ENCODE peak calls at places on chromosomes 13 and 19, in nine cellular contexts. One of them, this sample, is unnamed.

GRCh38 chr19:43450545-43450997 is 14.8 kb downstream of the LYPD3 start:
- DNase-seq in stomach: no peak
- DNase-seq in transverse colon: no peak
- DNase-seq in SK-N-SH: no peak
- DNase-seq in esophagus muscularis mucosa: no peak
- DNase-seq in K562: no peak
- DNase-seq in sigmoid colon: no peak
- DNase-seq in HCT116: no peak
- DNase-seq in spleen: no peak
- DNase-seq in this sample: no peak

GRCh38 chr19:31980851-31981250 is 364.6 kb upstream of the ZNF507 start:
- DNase-seq in spleen: no peak
- DNase-seq in HCT116: no peak
- DNase-seq in stomach: no peak
- DNase-seq in sigmoid colon: no peak
- DNase-seq in esophagus muscularis mucosa: peak; percentile 53
- DNase-seq in SK-N-SH: no peak
- DNase-seq in transverse colon: no peak
- DNase-seq in K562: no peak
- DNase-seq in this sample: no peak

GRCh38 chr13:81171065-81171647 is 830.2 kb upstream of the SPRY2 start:
- DNase-seq in esophagus muscularis mucosa: no peak
- DNase-seq in HCT116: peak; percentile 3
- DNase-seq in transverse colon: no peak
- DNase-seq in SK-N-SH: peak; percentile 12
- DNase-seq in stomach: no peak
- DNase-seq in sigmoid colon: no peak
- DNase-seq in spleen: no peak
- DNase-seq in K562: peak; percentile 2
- DNase-seq in this sample: no peak

GRCh38 chr13:42836930-42837329 is 55.5 kb downstream of the FAM216B start:
- DNase-seq in spleen: no peak
- DNase-seq in stomach: no peak
- DNase-seq in SK-N-SH: no peak
- DNase-seq in sigmoid colon: no peak
- DNase-seq in esophagus muscularis mucosa: no peak
- DNase-seq in K562: no peak
- DNase-seq in transverse colon: peak; percentile 12
- DNase-seq in HCT116: peak; percentile 4
- DNase-seq in this sample: no peak

GRCh38 chr13:91346848-91347211 is 657 bp upstream of the MIR17HG start:
- DNase-seq in K562: peak; percentile 71
- DNase-seq in esophagus muscularis mucosa: no peak
- DNase-seq in transverse colon: peak; percentile 40
- DNase-seq in sigmoid colon: no peak
- DNase-seq in stomach: no peak
- DNase-seq in spleen: peak; percentile 73
- DNase-seq in HCT116: no peak
- DNase-seq in SK-N-SH: peak; percentile 21
- DNase-seq in this sample: no peak

GRCh38 chr19:51509823-51510660 is 8.4 kb upstream of the SIGLEC12 start:
- DNase-seq in HCT116: no peak
- DNase-seq in sigmoid colon: no peak
- DNase-seq in spleen: no peak
- DNase-seq in SK-N-SH: no peak
- DNase-seq in esophagus muscularis mucosa: peak; percentile 47
- DNase-seq in K562: peak; percentile 55
- DNase-seq in transverse colon: no peak
- DNase-seq in stomach: no peak
- DNase-seq in this sample: no peak

GRCh38 chr19:8017808-8018207 is 12.4 kb upstream of the ELAVL1 start:
- DNase-seq in transverse colon: peak; percentile 51
- DNase-seq in esophagus muscularis mucosa: no peak
- DNase-seq in sigmoid colon: no peak
- DNase-seq in SK-N-SH: no peak
- DNase-seq in stomach: no peak
- DNase-seq in K562: peak; percentile 57
- DNase-seq in spleen: peak; percentile 85
- DNase-seq in HCT116: no peak
- DNase-seq in this sample: no peak

GRCh38 chr19:39390460-39390758 is 497 bp downstream of the PAF1 start:
- DNase-seq in esophagus muscularis mucosa: no peak
- DNase-seq in SK-N-SH: no peak
- DNase-seq in K562: no peak
- DNase-seq in HCT116: peak; percentile 84
- DNase-seq in sigmoid colon: peak; percentile 91
- DNase-seq in transverse colon: peak; percentile 79
- DNase-seq in stomach: peak; percentile 75
- DNase-seq in spleen: no peak
- DNase-seq in this sample: no peak

GRCh38 chr19:39514840-39515550 is at the start of gene SELENOV:
- DNase-seq in esophagus muscularis mucosa: no peak
- DNase-seq in transverse colon: no peak
- DNase-seq in K562: peak; percentile 64
- DNase-seq in sigmoid colon: no peak
- DNase-seq in stomach: no peak
- DNase-seq in HCT116: no peak
- DNase-seq in SK-N-SH: peak; percentile 83
- DNase-seq in spleen: peak; percentile 76
- DNase-seq in this sample: no peak

GRCh38 chr13:95643471-95643813 is 1.1 kb downstream of the DZIP1 start:
- DNase-seq in HCT116: no peak
- DNase-seq in spleen: no peak
- DNase-seq in stomach: no peak
- DNase-seq in transverse colon: no peak
- DNase-seq in K562: no peak
- DNase-seq in esophagus muscularis mucosa: no peak
- DNase-seq in SK-N-SH: peak; percentile 57
- DNase-seq in sigmoid colon: no peak
- DNase-seq in this sample: no peak

GRCh38 chr13:91894311-91894710 is 495.9 kb downstream of the GPC5 start:
- DNase-seq in SK-N-SH: no peak
- DNase-seq in K562: no peak
- DNase-seq in esophagus muscularis mucosa: no peak
- DNase-seq in HCT116: no peak
- DNase-seq in sigmoid colon: no peak
- DNase-seq in transverse colon: no peak
- DNase-seq in stomach: no peak
- DNase-seq in spleen: no peak
- DNase-seq in this sample: no peak

GRCh38 chr13:42547615-42548014 is 26.3 kb upstream of the TNFSF11 start:
- DNase-seq in esophagus muscularis mucosa: peak; percentile 66
- DNase-seq in K562: no peak
- DNase-seq in transverse colon: no peak
- DNase-seq in sigmoid colon: no peak
- DNase-seq in SK-N-SH: no peak
- DNase-seq in stomach: no peak
- DNase-seq in HCT116: no peak
- DNase-seq in spleen: no peak
- DNase-seq in this sample: no peak

GRCh38 chr13:94595006-94595942 is 678 bp downstream of the TGDS start:
- DNase-seq in stomach: peak; percentile 34
- DNase-seq in esophagus muscularis mucosa: no peak
- DNase-seq in sigmoid colon: no peak
- DNase-seq in spleen: peak; percentile 81
- DNase-seq in K562: peak; percentile 14
- DNase-seq in HCT116: no peak
- DNase-seq in SK-N-SH: peak; percentile 29
- DNase-seq in transverse colon: peak; percentile 29
- DNase-seq in this sample: no peak

GRCh38 chr19:35555301-35556005 is 8.0 kb downstream of the ATP4A start:
- DNase-seq in transverse colon: no peak
- DNase-seq in sigmoid colon: no peak
- DNase-seq in esophagus muscularis mucosa: no peak
- DNase-seq in stomach: no peak
- DNase-seq in K562: peak; percentile 65
- DNase-seq in HCT116: peak; percentile 40
- DNase-seq in SK-N-SH: peak; percentile 84
- DNase-seq in spleen: peak; percentile 56
- DNase-seq in this sample: no peak
- TF ChIP-seq CTCF in transverse colon: no peak
- TF ChIP-seq CTCF in sigmoid colon: no peak
- TF ChIP-seq CTCF in esophagus muscularis mucosa: no peak
- TF ChIP-seq CTCF in stomach: peak; percentile 17
- TF ChIP-seq CTCF in K562: peak; percentile 61
- TF ChIP-seq CTCF in HCT116: peak; percentile 53
- TF ChIP-seq CTCF in SK-N-SH: peak; percentile 57
- TF ChIP-seq CTCF in spleen: no peak
- TF ChIP-seq CTCF in this sample: no peak

GRCh38 chr13:45331123-45331619 is 9.8 kb downstream of the TPT1 start:
- DNase-seq in SK-N-SH: no peak
- DNase-seq in stomach: no peak
- DNase-seq in HCT116: no peak
- DNase-seq in transverse colon: no peak
- DNase-seq in spleen: no peak
- DNase-seq in esophagus muscularis mucosa: no peak
- DNase-seq in K562: no peak
- DNase-seq in sigmoid colon: no peak
- DNase-seq in this sample: no peak
- TF ChIP-seq POLR2AphosphoS5 in SK-N-SH: peak; percentile 26
- TF ChIP-seq POLR2AphosphoS5 in stomach: no peak
- TF ChIP-seq POLR2AphosphoS5 in HCT116: peak; percentile 32
- TF ChIP-seq POLR2AphosphoS5 in transverse colon: no peak
- TF ChIP-seq POLR2AphosphoS5 in spleen: no peak
- TF ChIP-seq POLR2AphosphoS5 in esophagus muscularis mucosa: no peak
- TF ChIP-seq POLR2AphosphoS5 in K562: no peak
- TF ChIP-seq POLR2AphosphoS5 in sigmoid colon: no peak
- TF ChIP-seq POLR2AphosphoS5 in this sample: no peak

GRCh38 chr13:19606152-19606551 is 27.3 kb upstream of the MPHOSPH8 start:
- DNase-seq in stomach: no peak
- DNase-seq in spleen: no peak
- DNase-seq in HCT116: no peak
- DNase-seq in SK-N-SH: no peak
- DNase-seq in esophagus muscularis mucosa: no peak
- DNase-seq in transverse colon: no peak
- DNase-seq in K562: no peak
- DNase-seq in sigmoid colon: no peak
- DNase-seq in this sample: no peak

GRCh38 chr13:19604306-19604705 is 29.2 kb upstream of the MPHOSPH8 start:
- DNase-seq in SK-N-SH: no peak
- DNase-seq in K562: no peak
- DNase-seq in esophagus muscularis mucosa: no peak
- DNase-seq in HCT116: no peak
- DNase-seq in stomach: no peak
- DNase-seq in sigmoid colon: no peak
- DNase-seq in transverse colon: no peak
- DNase-seq in spleen: no peak
- DNase-seq in this sample: no peak

GRCh38 chr13:19605161-19605955 is 28.1 kb upstream of the MPHOSPH8 start:
- DNase-seq in SK-N-SH: no peak
- DNase-seq in transverse colon: no peak
- DNase-seq in spleen: no peak
- DNase-seq in sigmoid colon: no peak
- DNase-seq in K562: no peak
- DNase-seq in esophagus muscularis mucosa: no peak
- DNase-seq in stomach: no peak
- DNase-seq in HCT116: peak; percentile 40
- DNase-seq in this sample: no peak

GRCh38 chr13:19597523-19597922 is 35.9 kb upstream of the MPHOSPH8 start:
- DNase-seq in spleen: no peak
- DNase-seq in sigmoid colon: no peak
- DNase-seq in stomach: no peak
- DNase-seq in K562: no peak
- DNase-seq in esophagus muscularis mucosa: no peak
- DNase-seq in transverse colon: no peak
- DNase-seq in SK-N-SH: no peak
- DNase-seq in HCT116: no peak
- DNase-seq in this sample: no peak

DNA sequence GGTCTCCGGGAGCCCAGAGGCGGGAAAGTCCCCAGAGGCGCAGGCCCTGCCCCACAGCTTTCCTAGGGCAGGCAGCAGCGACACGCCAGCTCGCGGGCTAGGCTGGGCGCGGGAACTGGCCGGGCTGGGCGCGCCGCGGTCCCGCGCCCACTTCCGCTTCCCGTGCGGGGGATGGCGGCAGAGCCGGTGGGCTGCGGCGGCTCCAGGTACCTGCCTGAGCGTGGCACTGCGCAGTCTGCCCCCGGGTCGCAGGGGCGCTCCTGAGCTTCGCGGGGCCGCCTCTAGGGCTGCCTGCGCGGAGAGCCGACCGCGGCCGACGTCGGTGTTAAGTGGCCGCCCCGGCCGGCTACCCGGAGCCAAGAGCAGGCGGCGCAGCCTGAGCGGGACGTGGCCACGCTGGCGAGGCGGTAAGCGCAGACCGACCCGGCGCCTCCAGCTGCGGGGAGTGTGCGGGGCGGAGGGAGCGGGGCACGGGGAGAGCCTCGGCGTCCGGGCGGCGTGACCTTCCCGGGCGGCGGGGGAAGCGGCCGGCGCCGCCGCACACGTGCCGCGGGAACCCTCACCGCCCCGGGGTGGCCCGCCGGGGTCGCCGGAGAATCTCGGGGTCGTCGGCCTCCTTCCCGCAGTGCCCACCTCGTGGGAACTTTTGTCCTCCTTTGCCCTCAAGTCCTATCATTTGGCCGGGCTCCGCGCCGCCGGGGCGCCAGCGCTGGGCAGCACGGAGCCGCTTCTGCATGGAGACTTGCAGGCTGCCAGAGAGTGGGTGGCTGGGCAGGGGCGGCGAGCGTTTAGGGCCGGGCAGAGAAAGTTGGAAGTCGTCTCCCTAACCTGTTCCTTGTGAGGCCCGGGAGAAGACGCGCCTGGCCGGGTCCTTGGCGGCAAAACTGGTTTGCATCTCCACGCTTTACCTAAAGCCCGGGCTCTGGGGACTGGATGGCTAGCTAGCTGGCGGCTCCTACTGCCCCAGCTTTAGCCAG is 31.4 kb upstream of the MPHOSPH8 start:
- DNase-seq in K562: peak; percentile 60
- DNase-seq in HCT116: no peak
- DNase-seq in spleen: peak; percentile 82
- DNase-seq in transverse colon: peak; percentile 34
- DNase-seq in esophagus muscularis mucosa: no peak
- DNase-seq in SK-N-SH: peak; percentile 91
- DNase-seq in stomach: peak; percentile 37
- DNase-seq in sigmoid colon: no peak
- DNase-seq in this sample: peak; percentile 90
- TF ChIP-seq CTCF in K562: no peak
- TF ChIP-seq CTCF in HCT116: no peak
- TF ChIP-seq CTCF in spleen: no peak
- TF ChIP-seq CTCF in transverse colon: no peak
- TF ChIP-seq CTCF in esophagus muscularis mucosa: no peak
- TF ChIP-seq CTCF in SK-N-SH: peak; percentile 29
- TF ChIP-seq CTCF in stomach: no peak
- TF ChIP-seq CTCF in sigmoid colon: no peak
- TF ChIP-seq CTCF in this sample: peak; percentile 53

DNA sequence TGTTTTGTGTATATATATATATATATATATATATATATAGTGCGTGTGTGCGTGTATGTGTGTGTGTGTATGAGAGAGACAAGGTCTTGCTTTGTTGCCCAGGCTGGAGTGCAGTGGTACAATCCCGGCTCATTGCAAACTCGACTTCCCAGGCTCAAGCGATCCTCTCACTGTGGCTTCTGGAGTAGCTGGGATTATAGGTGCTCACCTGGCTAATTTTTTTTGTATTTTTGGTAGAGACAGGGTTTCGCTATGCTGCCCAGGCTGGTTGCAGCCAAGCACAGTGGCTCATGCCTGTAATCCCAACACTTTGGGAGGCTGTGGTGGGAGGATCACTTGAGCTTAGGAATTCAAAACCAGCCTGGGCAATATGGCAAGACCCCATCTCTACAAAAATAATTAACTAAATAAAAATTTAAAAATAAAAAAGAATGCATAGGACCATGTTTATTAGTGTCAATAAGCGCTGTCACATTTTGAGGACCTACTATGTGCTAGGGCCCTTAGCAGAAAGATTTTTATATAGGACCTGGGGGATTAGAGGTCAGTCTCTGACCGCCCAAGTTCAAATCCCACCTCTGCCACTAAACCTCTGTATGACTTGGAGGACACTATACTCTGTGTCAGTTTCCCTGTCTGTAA is 1.8 kb downstream of the PVR start:
- DNase-seq in esophagus muscularis mucosa: no peak
- DNase-seq in stomach: no peak
- DNase-seq in spleen: peak; percentile 10
- DNase-seq in transverse colon: no peak
- DNase-seq in sigmoid colon: no peak
- DNase-seq in K562: no peak
- DNase-seq in HCT116: no peak
- DNase-seq in SK-N-SH: no peak
- DNase-seq in this sample: no peak
- TF ChIP-seq POLR2AphosphoS5 in esophagus muscularis mucosa: no peak
- TF ChIP-seq POLR2AphosphoS5 in stomach: no peak
- TF ChIP-seq POLR2AphosphoS5 in spleen: no peak
- TF ChIP-seq POLR2AphosphoS5 in transverse colon: no peak
- TF ChIP-seq POLR2AphosphoS5 in sigmoid colon: no peak
- TF ChIP-seq POLR2AphosphoS5 in K562: no peak
- TF ChIP-seq POLR2AphosphoS5 in HCT116: no peak
- TF ChIP-seq POLR2AphosphoS5 in SK-N-SH: no peak
- TF ChIP-seq POLR2AphosphoS5 in this sample: no peak